ENCODE peak calls at places on chromosomes 6 and 20, in five cellular contexts. One of them, this sample, is unnamed.

GRCh38 chr6:2952557-2953095 is 18.7 kb downstream of the SERPINB6 start:
- DNase-seq in IMR-90: peak; percentile 91
- DNase-seq in mammary epithelial cell: peak; percentile 59
- DNase-seq in epithelial cell of proximal tubule: no peak
- DNase-seq in neural progenitor cell: peak; percentile 76
- DNase-seq in this sample: peak; percentile 95

GRCh38 chr20:37231970-37232620 is 29.5 kb downstream of the GHRH start:
- DNase-seq in IMR-90: no peak
- DNase-seq in mammary epithelial cell: no peak
- DNase-seq in epithelial cell of proximal tubule: no peak
- DNase-seq in neural progenitor cell: peak; percentile 72
- DNase-seq in this sample: no peak

GRCh38 chr6:57432162-57432561 is 114.7 kb downstream of the PRIM2 start:
- DNase-seq in IMR-90: peak; percentile 82
- DNase-seq in mammary epithelial cell: no peak
- DNase-seq in epithelial cell of proximal tubule: no peak
- DNase-seq in neural progenitor cell: no peak
- DNase-seq in this sample: peak; percentile 90

GRCh38 chr6:129370268-129370916 is 339.6 kb downstream of the ARHGAP18 start:
- DNase-seq in IMR-90: peak; percentile 57
- DNase-seq in mammary epithelial cell: peak; percentile 24
- DNase-seq in epithelial cell of proximal tubule: no peak
- DNase-seq in neural progenitor cell: peak; percentile 63
- DNase-seq in this sample: peak; percentile 48

GRCh38 chr20:33650753-33651561 is 11.2 kb upstream of the C20orf144 start:
- DNase-seq in IMR-90: no peak
- DNase-seq in mammary epithelial cell: no peak
- DNase-seq in epithelial cell of proximal tubule: no peak
- DNase-seq in neural progenitor cell: no peak
- DNase-seq in this sample: no peak

GRCh38 chr6:4931530-4932505 is 72.0 kb downstream of the RPP40 start:
- DNase-seq in IMR-90: no peak
- DNase-seq in mammary epithelial cell: peak; percentile 30
- DNase-seq in epithelial cell of proximal tubule: no peak
- DNase-seq in neural progenitor cell: peak; percentile 36
- DNase-seq in this sample: no peak

GRCh38 chr6:96520851-96521115 is 823 bp upstream of the UFL1 start:
- DNase-seq in IMR-90: no peak
- DNase-seq in mammary epithelial cell: peak; percentile 7
- DNase-seq in epithelial cell of proximal tubule: no peak
- DNase-seq in neural progenitor cell: no peak
- DNase-seq in this sample: no peak

GRCh38 chr6:167770291-167770955 is 56.3 kb upstream of the AFDN start:
- DNase-seq in IMR-90: no peak
- DNase-seq in mammary epithelial cell: no peak
- DNase-seq in epithelial cell of proximal tubule: no peak
- DNase-seq in neural progenitor cell: no peak
- DNase-seq in this sample: no peak

GRCh38 chr20:18138639-18139583 is 1.2 kb downstream of the KAT14 start:
- DNase-seq in IMR-90: no peak
- DNase-seq in mammary epithelial cell: no peak
- DNase-seq in epithelial cell of proximal tubule: no peak
- DNase-seq in neural progenitor cell: no peak
- DNase-seq in this sample: no peak

GRCh38 chr6:142834853-142835252 is 110.1 kb downstream of the HIVEP2 start:
- DNase-seq in IMR-90: no peak
- DNase-seq in mammary epithelial cell: no peak
- DNase-seq in epithelial cell of proximal tubule: no peak
- DNase-seq in neural progenitor cell: no peak
- DNase-seq in this sample: no peak

GRCh38 chr6:10453596-10453995 is 38.7 kb upstream of the TFAP2A start:
- DNase-seq in IMR-90: no peak
- DNase-seq in mammary epithelial cell: no peak
- DNase-seq in epithelial cell of proximal tubule: no peak
- DNase-seq in neural progenitor cell: no peak
- DNase-seq in this sample: no peak

GRCh38 chr20:39789411-39789810 is 827.3 kb downstream of the DHX35 start:
- DNase-seq in IMR-90: no peak
- DNase-seq in mammary epithelial cell: peak; percentile 45
- DNase-seq in epithelial cell of proximal tubule: no peak
- DNase-seq in neural progenitor cell: no peak
- DNase-seq in this sample: no peak

GRCh38 chr6:73854998-73855718 is 159.2 kb downstream of the CD109 start:
- DNase-seq in IMR-90: peak; percentile 73
- DNase-seq in mammary epithelial cell: peak; percentile 41
- DNase-seq in epithelial cell of proximal tubule: no peak
- DNase-seq in neural progenitor cell: peak; percentile 75
- DNase-seq in this sample: peak; percentile 81

GRCh38 chr6:34243901-34244884 is 4.6 kb downstream of the SMIM29 start:
- DNase-seq in IMR-90: peak; percentile 95
- DNase-seq in mammary epithelial cell: peak; percentile 91
- DNase-seq in epithelial cell of proximal tubule: peak; percentile 64
- DNase-seq in neural progenitor cell: no peak
- DNase-seq in this sample: peak; percentile 85

GRCh38 chr6:54860739-54861138 is 14.2 kb downstream of the FAM83B start:
- DNase-seq in IMR-90: peak; percentile 72
- DNase-seq in mammary epithelial cell: peak; percentile 78
- DNase-seq in epithelial cell of proximal tubule: no peak
- DNase-seq in neural progenitor cell: no peak
- DNase-seq in this sample: peak; percentile 32

GRCh38 chr20:35947489-35947888 is 6.8 kb downstream of the SCAND1 start:
- DNase-seq in IMR-90: peak; percentile 4
- DNase-seq in mammary epithelial cell: peak; percentile 22
- DNase-seq in epithelial cell of proximal tubule: no peak
- DNase-seq in neural progenitor cell: peak; percentile 68
- DNase-seq in this sample: peak; percentile 8

GRCh38 chr20:17748279-17748678 is 48.5 kb downstream of the BANF2 start:
- DNase-seq in IMR-90: no peak
- DNase-seq in mammary epithelial cell: no peak
- DNase-seq in epithelial cell of proximal tubule: no peak
- DNase-seq in neural progenitor cell: no peak
- DNase-seq in this sample: no peak

GRCh38 chr6:82397962-82398692 is 34.5 kb downstream of the TPBG start:
- DNase-seq in IMR-90: peak; percentile 61
- DNase-seq in mammary epithelial cell: peak; percentile 71
- DNase-seq in epithelial cell of proximal tubule: no peak
- DNase-seq in neural progenitor cell: no peak
- DNase-seq in this sample: peak; percentile 48

GRCh38 chr20:640674-641515 is 12.1 kb downstream of the SRXN1 start:
- DNase-seq in IMR-90: no peak
- DNase-seq in mammary epithelial cell: no peak
- DNase-seq in epithelial cell of proximal tubule: no peak
- DNase-seq in neural progenitor cell: no peak
- DNase-seq in this sample: no peak

GRCh38 chr6:42104095-42104806 is 38.2 kb downstream of the C6orf132 start:
- DNase-seq in IMR-90: no peak
- DNase-seq in mammary epithelial cell: no peak
- DNase-seq in epithelial cell of proximal tubule: no peak
- DNase-seq in neural progenitor cell: peak; percentile 87
- DNase-seq in this sample: peak; percentile 37

GRCh38 chr6:106161893-106162292 is 75.8 kb downstream of the PRDM1 start:
- DNase-seq in IMR-90: no peak
- DNase-seq in mammary epithelial cell: no peak
- DNase-seq in epithelial cell of proximal tubule: no peak
- DNase-seq in neural progenitor cell: no peak
- DNase-seq in this sample: no peak

GRCh38 chr20:32110727-32111126 is 1.2 kb downstream of the TM9SF4 start:
- DNase-seq in IMR-90: no peak
- DNase-seq in mammary epithelial cell: no peak
- DNase-seq in epithelial cell of proximal tubule: no peak
- DNase-seq in neural progenitor cell: no peak
- DNase-seq in this sample: no peak
- H3K4me3 ChIP-seq in IMR-90: peak overlapping the region; percentile 77
- H3K4me3 ChIP-seq in mammary epithelial cell: peak overlapping the region; percentile 82
- H3K4me3 ChIP-seq in epithelial cell of proximal tubule: peak overlapping the region; percentile 79
- H3K4me3 ChIP-seq in neural progenitor cell: peak overlapping the region; percentile 75
- H3K4me3 ChIP-seq in this sample: peak overlapping the region; percentile 97

GRCh38 chr6:29750709-29751108 is 27.5 kb downstream of the HLA-F start:
- DNase-seq in IMR-90: no peak
- DNase-seq in mammary epithelial cell: no peak
- DNase-seq in epithelial cell of proximal tubule: no peak
- DNase-seq in neural progenitor cell: no peak
- DNase-seq in this sample: no peak

GRCh38 chr6:29751480-29751879 is 28.2 kb downstream of the HLA-F start:
- DNase-seq in IMR-90: no peak
- DNase-seq in mammary epithelial cell: no peak
- DNase-seq in epithelial cell of proximal tubule: no peak
- DNase-seq in neural progenitor cell: no peak
- DNase-seq in this sample: no peak

GRCh38 chr6:29755295-29755871 is 32.1 kb downstream of the HLA-F start:
- DNase-seq in IMR-90: no peak
- DNase-seq in mammary epithelial cell: no peak
- DNase-seq in epithelial cell of proximal tubule: no peak
- DNase-seq in neural progenitor cell: no peak
- DNase-seq in this sample: no peak

GRCh38 chr6:29752451-29753308 is 29.4 kb downstream of the HLA-F start:
- DNase-seq in IMR-90: peak; percentile 84
- DNase-seq in mammary epithelial cell: peak; percentile 92
- DNase-seq in epithelial cell of proximal tubule: no peak
- DNase-seq in neural progenitor cell: peak; percentile 94
- DNase-seq in this sample: peak; percentile 88

GRCh38 chr6:29753309-29753644 is 30.0 kb downstream of the HLA-F start:
- DNase-seq in IMR-90: no peak
- DNase-seq in mammary epithelial cell: no peak
- DNase-seq in epithelial cell of proximal tubule: no peak
- DNase-seq in neural progenitor cell: no peak
- DNase-seq in this sample: no peak
- H3K4me3 ChIP-seq in IMR-90: peak overlapping the region; percentile 50
- H3K4me3 ChIP-seq in mammary epithelial cell: peak overlapping the region; percentile 86
- H3K4me3 ChIP-seq in epithelial cell of proximal tubule: peak overlapping the region; percentile 85
- H3K4me3 ChIP-seq in neural progenitor cell: peak overlapping the region; percentile 70
- H3K4me3 ChIP-seq in this sample: peak overlapping the region; percentile 82

GRCh38 chr20:6767166-6767535 is 335 bp upstream of the BMP2 start:
- DNase-seq in IMR-90: no peak
- DNase-seq in mammary epithelial cell: no peak
- DNase-seq in epithelial cell of proximal tubule: no peak
- DNase-seq in neural progenitor cell: no peak
- DNase-seq in this sample: no peak

GRCh38 chr20:6767536-6768227 is at the start of gene BMP2:
- DNase-seq in IMR-90: peak; percentile 50
- DNase-seq in mammary epithelial cell: peak; percentile 69
- DNase-seq in epithelial cell of proximal tubule: no peak
- DNase-seq in neural progenitor cell: peak; percentile 87
- DNase-seq in this sample: peak; percentile 47

GRCh38 chr20:6769953-6770831 is 2.7 kb downstream of the BMP2 start:
- DNase-seq in IMR-90: no peak
- DNase-seq in mammary epithelial cell: no peak
- DNase-seq in epithelial cell of proximal tubule: no peak
- DNase-seq in neural progenitor cell: peak; percentile 64
- DNase-seq in this sample: peak; percentile 8

GRCh38 chr20:6766433-6766832 is 1.1 kb upstream of the BMP2 start:
- DNase-seq in IMR-90: no peak
- DNase-seq in mammary epithelial cell: no peak
- DNase-seq in epithelial cell of proximal tubule: no peak
- DNase-seq in neural progenitor cell: peak; percentile 18
- DNase-seq in this sample: no peak

DNA sequence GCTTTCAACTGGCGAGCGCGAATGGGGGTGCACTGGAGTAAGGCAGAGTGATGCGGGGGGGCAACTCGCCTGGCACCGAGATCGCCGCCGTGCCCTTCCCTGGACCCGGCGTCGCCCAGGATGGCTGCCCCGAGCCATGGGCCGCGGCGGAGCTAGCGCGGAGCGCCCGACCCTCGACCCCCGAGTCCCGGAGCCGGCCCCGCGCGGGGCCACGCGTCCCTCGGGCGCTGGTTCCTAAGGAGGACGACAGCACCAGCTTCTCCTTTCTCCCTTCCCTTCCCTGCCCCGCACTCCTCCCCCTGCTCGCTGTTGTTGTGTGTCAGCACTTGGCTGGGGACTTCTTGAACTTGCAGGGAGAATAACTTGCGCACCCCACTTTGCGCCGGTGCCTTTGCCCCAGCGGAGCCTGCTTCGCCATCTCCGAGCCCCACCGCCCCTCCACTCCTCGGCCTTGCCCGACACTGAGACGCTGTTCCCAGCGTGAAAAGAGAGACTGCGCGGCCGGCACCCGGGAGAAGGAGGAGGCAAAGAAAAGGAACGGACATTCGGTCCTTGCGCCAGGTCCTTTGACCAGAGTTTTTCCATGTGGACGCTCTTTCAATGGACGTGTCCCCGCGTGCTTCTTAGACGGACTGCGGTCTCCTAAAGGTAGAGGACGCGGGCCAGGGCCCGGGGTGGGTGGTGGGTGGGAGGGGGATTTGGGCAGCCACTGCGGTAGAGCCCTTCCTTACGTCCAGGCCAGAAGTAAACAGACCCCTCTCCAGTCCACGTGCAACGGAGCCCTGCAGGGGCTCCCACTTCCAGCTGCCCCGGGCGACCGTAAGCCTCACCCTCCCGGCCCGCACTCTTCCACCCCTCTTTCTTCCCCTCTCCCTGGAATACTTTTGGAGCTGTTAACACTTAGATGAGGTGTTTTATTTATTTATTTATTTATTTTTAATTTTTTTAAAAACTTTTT is 1.0 kb downstream of the BMP2 start:
- DNase-seq in IMR-90: peak; percentile 4
- DNase-seq in mammary epithelial cell: peak; percentile 50
- DNase-seq in epithelial cell of proximal tubule: no peak
- DNase-seq in neural progenitor cell: peak; percentile 51
- DNase-seq in this sample: no peak
- H3K4me3 ChIP-seq in IMR-90: peak overlapping the region; percentile 77
- H3K4me3 ChIP-seq in mammary epithelial cell: peak overlapping the region; percentile 78
- H3K4me3 ChIP-seq in epithelial cell of proximal tubule: peak overlapping the region; percentile 88
- H3K4me3 ChIP-seq in neural progenitor cell: peak overlapping the region; percentile 92
- H3K4me3 ChIP-seq in this sample: peak overlapping the region; percentile 63

GRCh38 chr6:37628611-37629320 is 68.9 kb downstream of the MDGA1 start:
- DNase-seq in IMR-90: peak; percentile 80
- DNase-seq in mammary epithelial cell: no peak
- DNase-seq in epithelial cell of proximal tubule: no peak
- DNase-seq in neural progenitor cell: no peak
- DNase-seq in this sample: no peak

GRCh38 chr6:37624606-37625574 is 72.8 kb downstream of the MDGA1 start:
- DNase-seq in IMR-90: no peak
- DNase-seq in mammary epithelial cell: peak; percentile 67
- DNase-seq in epithelial cell of proximal tubule: no peak
- DNase-seq in neural progenitor cell: no peak
- DNase-seq in this sample: peak; percentile 23

GRCh38 chr6:37624121-37624520 is 73.6 kb downstream of the MDGA1 start:
- DNase-seq in IMR-90: no peak
- DNase-seq in mammary epithelial cell: peak; percentile 82
- DNase-seq in epithelial cell of proximal tubule: no peak
- DNase-seq in neural progenitor cell: no peak
- DNase-seq in this sample: no peak

GRCh38 chr6:37625591-37626374 is 71.9 kb downstream of the MDGA1 start:
- DNase-seq in IMR-90: no peak
- DNase-seq in mammary epithelial cell: no peak
- DNase-seq in epithelial cell of proximal tubule: no peak
- DNase-seq in neural progenitor cell: peak; percentile 30
- DNase-seq in this sample: no peak

DNA sequence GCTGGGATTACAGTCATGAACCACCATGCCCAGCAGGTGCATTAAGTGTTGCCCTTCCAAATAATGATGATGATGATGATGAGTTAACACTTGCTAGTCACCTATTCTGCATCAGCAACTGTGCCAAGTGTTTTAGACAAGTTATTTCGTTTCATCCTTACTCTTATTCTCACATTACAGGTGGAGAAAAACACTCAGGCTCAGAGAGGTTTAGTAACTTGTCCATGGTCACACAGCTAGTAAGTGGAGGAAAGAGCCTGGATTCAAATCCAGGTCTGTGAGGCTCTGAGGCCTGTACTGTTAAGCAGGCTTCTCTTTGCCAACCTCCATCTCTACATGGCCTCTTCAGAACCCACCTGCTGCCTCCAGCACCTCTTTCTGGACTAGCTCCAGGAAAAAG is 70.8 kb downstream of the MDGA1 start:
- DNase-seq in IMR-90: no peak
- DNase-seq in mammary epithelial cell: no peak
- DNase-seq in epithelial cell of proximal tubule: no peak
- DNase-seq in neural progenitor cell: no peak
- DNase-seq in this sample: no peak
- H3K4me3 ChIP-seq in IMR-90: no peak overlapping the region
- H3K4me3 ChIP-seq in mammary epithelial cell: no peak overlapping the region
- H3K4me3 ChIP-seq in epithelial cell of proximal tubule: no peak overlapping the region
- H3K4me3 ChIP-seq in neural progenitor cell: no peak overlapping the region
- H3K4me3 ChIP-seq in this sample: no peak overlapping the region